ENCODE peak calls at places on chromosomes 6 and 20, in nine cellular contexts. One of them, this sample, is unnamed.

GRCh38 chr6:82362144-82362543 is 1.5 kb upstream of the TPBG start:
- DNase-seq in HTR-8/SVneo: no peak
- DNase-seq in stimulated activated CD4-positive, alpha-beta T cell treated with anti-CD3 and anti-CD28 coated beads, Interleukin-4, amount 100 ng/mL, for 1 hour: no peak
- DNase-seq in COR-L47: no peak
- DNase-seq in MV-4-11: no peak
- DNase-seq in nephron progenitor cell: no peak
- DNase-seq in AG09309: no peak
- DNase-seq in lung microvascular endothelial cell: no peak
- DNase-seq in activated CD4-positive, alpha-beta memory T cell treated with anti-CD3 and anti-CD28 coated beads, Interleukin-2, amount 10 ng/mL, durations not matched to agents 7 days and 5 days: no peak
- DNase-seq in this sample: no peak

GRCh38 chr6:150377211-150377781 is 8.5 kb downstream of the IYD start:
- DNase-seq in lung microvascular endothelial cell: no peak
- DNase-seq in nephron progenitor cell: peak
- DNase-seq in COR-L47: no peak
- DNase-seq in AG09309: no peak
- DNase-seq in stimulated activated CD4-positive, alpha-beta T cell treated with anti-CD3 and anti-CD28 coated beads, Interleukin-4, amount 100 ng/mL, for 1 hour: no peak
- DNase-seq in HTR-8/SVneo: no peak
- DNase-seq in MV-4-11: no peak
- DNase-seq in activated CD4-positive, alpha-beta memory T cell treated with anti-CD3 and anti-CD28 coated beads, Interleukin-2, amount 10 ng/mL, durations not matched to agents 7 days and 5 days: no peak
- DNase-seq in this sample: no peak

GRCh38 chr6:95917034-95917433 is 98.7 kb upstream of the FUT9 start:
- DNase-seq in AG09309: no peak
- DNase-seq in COR-L47: no peak
- DNase-seq in HTR-8/SVneo: no peak
- DNase-seq in MV-4-11: peak
- DNase-seq in nephron progenitor cell: no peak
- DNase-seq in stimulated activated CD4-positive, alpha-beta T cell treated with anti-CD3 and anti-CD28 coated beads, Interleukin-4, amount 100 ng/mL, for 1 hour: no peak
- DNase-seq in lung microvascular endothelial cell: no peak
- DNase-seq in activated CD4-positive, alpha-beta memory T cell treated with anti-CD3 and anti-CD28 coated beads, Interleukin-2, amount 10 ng/mL, durations not matched to agents 7 days and 5 days: no peak
- DNase-seq in this sample: no peak

GRCh38 chr6:65191412-65191811 is 515.6 kb downstream of the EYS start:
- DNase-seq in stimulated activated CD4-positive, alpha-beta T cell treated with anti-CD3 and anti-CD28 coated beads, Interleukin-4, amount 100 ng/mL, for 1 hour: no peak
- DNase-seq in lung microvascular endothelial cell: no peak
- DNase-seq in COR-L47: no peak
- DNase-seq in AG09309: no peak
- DNase-seq in MV-4-11: no peak
- DNase-seq in HTR-8/SVneo: no peak
- DNase-seq in nephron progenitor cell: no peak
- DNase-seq in activated CD4-positive, alpha-beta memory T cell treated with anti-CD3 and anti-CD28 coated beads, Interleukin-2, amount 10 ng/mL, durations not matched to agents 7 days and 5 days: no peak
- DNase-seq in this sample: no peak

GRCh38 chr6:25756382-25757354 is 2.1 kb downstream of the SLC17A4 start:
- DNase-seq in MV-4-11: peak
- DNase-seq in lung microvascular endothelial cell: no peak
- DNase-seq in stimulated activated CD4-positive, alpha-beta T cell treated with anti-CD3 and anti-CD28 coated beads, Interleukin-4, amount 100 ng/mL, for 1 hour: no peak
- DNase-seq in HTR-8/SVneo: no peak
- DNase-seq in AG09309: no peak
- DNase-seq in activated CD4-positive, alpha-beta memory T cell treated with anti-CD3 and anti-CD28 coated beads, Interleukin-2, amount 10 ng/mL, durations not matched to agents 7 days and 5 days: no peak
- DNase-seq in COR-L47: no peak
- DNase-seq in nephron progenitor cell: no peak
- DNase-seq in this sample: no peak

GRCh38 chr6:118764766-118765165 is 113.4 kb upstream of the CEP85L start:
- DNase-seq in AG09309: no peak
- DNase-seq in stimulated activated CD4-positive, alpha-beta T cell treated with anti-CD3 and anti-CD28 coated beads, Interleukin-4, amount 100 ng/mL, for 1 hour: no peak
- DNase-seq in lung microvascular endothelial cell: no peak
- DNase-seq in nephron progenitor cell: no peak
- DNase-seq in COR-L47: no peak
- DNase-seq in HTR-8/SVneo: no peak
- DNase-seq in activated CD4-positive, alpha-beta memory T cell treated with anti-CD3 and anti-CD28 coated beads, Interleukin-2, amount 10 ng/mL, durations not matched to agents 7 days and 5 days: no peak
- DNase-seq in MV-4-11: peak
- DNase-seq in this sample: no peak

GRCh38 chr20:46810442-46811327 is 84.0 kb upstream of the EYA2 start:
- DNase-seq in HTR-8/SVneo: no peak
- DNase-seq in nephron progenitor cell: no peak
- DNase-seq in activated CD4-positive, alpha-beta memory T cell treated with anti-CD3 and anti-CD28 coated beads, Interleukin-2, amount 10 ng/mL, durations not matched to agents 7 days and 5 days: no peak
- DNase-seq in AG09309: no peak
- DNase-seq in lung microvascular endothelial cell: no peak
- DNase-seq in MV-4-11: no peak
- DNase-seq in COR-L47: peak
- DNase-seq in stimulated activated CD4-positive, alpha-beta T cell treated with anti-CD3 and anti-CD28 coated beads, Interleukin-4, amount 100 ng/mL, for 1 hour: no peak
- DNase-seq in this sample: no peak

GRCh38 chr6:159463440-159463839 is 229.6 kb downstream of the SOD2 start:
- DNase-seq in activated CD4-positive, alpha-beta memory T cell treated with anti-CD3 and anti-CD28 coated beads, Interleukin-2, amount 10 ng/mL, durations not matched to agents 7 days and 5 days: no peak
- DNase-seq in COR-L47: no peak
- DNase-seq in MV-4-11: no peak
- DNase-seq in lung microvascular endothelial cell: no peak
- DNase-seq in stimulated activated CD4-positive, alpha-beta T cell treated with anti-CD3 and anti-CD28 coated beads, Interleukin-4, amount 100 ng/mL, for 1 hour: no peak
- DNase-seq in HTR-8/SVneo: no peak
- DNase-seq in AG09309: no peak
- DNase-seq in nephron progenitor cell: no peak
- DNase-seq in this sample: no peak

GRCh38 chr6:5246870-5247161 is 13.9 kb downstream of the LYRM4 start:
- DNase-seq in lung microvascular endothelial cell: no peak
- DNase-seq in nephron progenitor cell: no peak
- DNase-seq in MV-4-11: no peak
- DNase-seq in activated CD4-positive, alpha-beta memory T cell treated with anti-CD3 and anti-CD28 coated beads, Interleukin-2, amount 10 ng/mL, durations not matched to agents 7 days and 5 days: no peak
- DNase-seq in HTR-8/SVneo: no peak
- DNase-seq in AG09309: no peak
- DNase-seq in stimulated activated CD4-positive, alpha-beta T cell treated with anti-CD3 and anti-CD28 coated beads, Interleukin-4, amount 100 ng/mL, for 1 hour: no peak
- DNase-seq in COR-L47: no peak
- DNase-seq in this sample: no peak

GRCh38 chr6:39465539-39465938 is 143.0 kb upstream of the KCNK16 start:
- DNase-seq in COR-L47: no peak
- DNase-seq in activated CD4-positive, alpha-beta memory T cell treated with anti-CD3 and anti-CD28 coated beads, Interleukin-2, amount 10 ng/mL, durations not matched to agents 7 days and 5 days: no peak
- DNase-seq in HTR-8/SVneo: no peak
- DNase-seq in MV-4-11: no peak
- DNase-seq in stimulated activated CD4-positive, alpha-beta T cell treated with anti-CD3 and anti-CD28 coated beads, Interleukin-4, amount 100 ng/mL, for 1 hour: no peak
- DNase-seq in nephron progenitor cell: no peak
- DNase-seq in lung microvascular endothelial cell: no peak
- DNase-seq in AG09309: no peak
- DNase-seq in this sample: no peak

GRCh38 chr20:10537850-10538480 is 102.9 kb downstream of the SLX4IP start:
- DNase-seq in COR-L47: no peak
- DNase-seq in MV-4-11: no peak
- DNase-seq in lung microvascular endothelial cell: no peak
- DNase-seq in activated CD4-positive, alpha-beta memory T cell treated with anti-CD3 and anti-CD28 coated beads, Interleukin-2, amount 10 ng/mL, durations not matched to agents 7 days and 5 days: no peak
- DNase-seq in HTR-8/SVneo: no peak
- DNase-seq in nephron progenitor cell: no peak
- DNase-seq in stimulated activated CD4-positive, alpha-beta T cell treated with anti-CD3 and anti-CD28 coated beads, Interleukin-4, amount 100 ng/mL, for 1 hour: no peak
- DNase-seq in AG09309: no peak
- DNase-seq in this sample: no peak

GRCh38 chr6:30234361-30234760 is 21.2 kb upstream of the TRIM26 start:
- DNase-seq in COR-L47: no peak
- DNase-seq in AG09309: no peak
- DNase-seq in MV-4-11: peak
- DNase-seq in HTR-8/SVneo: no peak
- DNase-seq in lung microvascular endothelial cell: no peak
- DNase-seq in activated CD4-positive, alpha-beta memory T cell treated with anti-CD3 and anti-CD28 coated beads, Interleukin-2, amount 10 ng/mL, durations not matched to agents 7 days and 5 days: no peak
- DNase-seq in nephron progenitor cell: no peak
- DNase-seq in stimulated activated CD4-positive, alpha-beta T cell treated with anti-CD3 and anti-CD28 coated beads, Interleukin-4, amount 100 ng/mL, for 1 hour: no peak
- DNase-seq in this sample: no peak

This sample was measured in dermis blood vessel endothelial cell.